ENCODE peak calls at places on chromosome 12, in seven cellular contexts. One of them, this sample, is unnamed.
A peak's percentile ranks its signal among the peaks of the same experiment; 100 is the strongest.

GRCh38 chr12:57724003-57724935 is 14.3 kb downstream of the AGAP2 start:
- DNase-seq in skeletal muscle cell: no peak
- DNase-seq in AML-193: no peak
- DNase-seq in central memory CD4-positive, alpha-beta T cell: no peak
- DNase-seq in NCI-H1092: no peak
- DNase-seq in T-helper 17 cell: no peak
- DNase-seq in Daoy: no peak
- DNase-seq in this sample: no peak

GRCh38 chr12:1917172-1918070 is 1.0 kb downstream of the CACNA2D4 start:
- DNase-seq in central memory CD4-positive, alpha-beta T cell: no peak
- DNase-seq in Daoy: no peak
- DNase-seq in NCI-H1092: no peak
- DNase-seq in T-helper 17 cell: no peak
- DNase-seq in AML-193: peak; percentile 78
- DNase-seq in skeletal muscle cell: no peak
- DNase-seq in this sample: peak; percentile 78

GRCh38 chr12:95882080-95882479 is 23.3 kb downstream of the SNRPF start:
- DNase-seq in Daoy: peak; percentile 39
- DNase-seq in NCI-H1092: no peak
- DNase-seq in T-helper 17 cell: no peak
- DNase-seq in central memory CD4-positive, alpha-beta T cell: no peak
- DNase-seq in skeletal muscle cell: peak; percentile 53
- DNase-seq in AML-193: no peak
- DNase-seq in this sample: no peak

GRCh38 chr12:45986646-45987338 is 3.6 kb downstream of the SCAF11 start:
- DNase-seq in T-helper 17 cell: no peak
- DNase-seq in central memory CD4-positive, alpha-beta T cell: no peak
- DNase-seq in NCI-H1092: no peak
- DNase-seq in Daoy: no peak
- DNase-seq in skeletal muscle cell: no peak
- DNase-seq in AML-193: peak; percentile 82
- DNase-seq in this sample: no peak

GRCh38 chr12:111586986-111587385 is 12.1 kb downstream of the ATXN2 start:
- DNase-seq in skeletal muscle cell: no peak
- DNase-seq in central memory CD4-positive, alpha-beta T cell: no peak
- DNase-seq in NCI-H1092: no peak
- DNase-seq in AML-193: no peak
- DNase-seq in T-helper 17 cell: no peak
- DNase-seq in Daoy: no peak
- DNase-seq in this sample: no peak

GRCh38 chr12:131618303-131618658 is 92.6 kb upstream of the SFSWAP start:
- DNase-seq in Daoy: peak; percentile 54
- DNase-seq in NCI-H1092: no peak
- DNase-seq in skeletal muscle cell: no peak
- DNase-seq in T-helper 17 cell: no peak
- DNase-seq in AML-193: no peak
- DNase-seq in central memory CD4-positive, alpha-beta T cell: no peak
- DNase-seq in this sample: no peak

GRCh38 chr12:40216516-40217288 is 8.1 kb upstream of the LRRK2 start:
- DNase-seq in AML-193: peak; percentile 35
- DNase-seq in NCI-H1092: no peak
- DNase-seq in central memory CD4-positive, alpha-beta T cell: no peak
- DNase-seq in Daoy: no peak
- DNase-seq in skeletal muscle cell: no peak
- DNase-seq in T-helper 17 cell: no peak
- DNase-seq in this sample: no peak

GRCh38 chr12:89073027-89073398 is 279.3 kb downstream of the DUSP6 start:
- DNase-seq in AML-193: no peak
- DNase-seq in central memory CD4-positive, alpha-beta T cell: no peak
- DNase-seq in NCI-H1092: no peak
- DNase-seq in Daoy: peak; percentile 77
- DNase-seq in skeletal muscle cell: peak; percentile 87
- DNase-seq in T-helper 17 cell: no peak
- DNase-seq in this sample: no peak

GRCh38 chr12:45816652-45817051 is 87.1 kb downstream of the ARID2 start:
- DNase-seq in skeletal muscle cell: no peak
- DNase-seq in AML-193: no peak
- DNase-seq in central memory CD4-positive, alpha-beta T cell: no peak
- DNase-seq in NCI-H1092: no peak
- DNase-seq in Daoy: no peak
- DNase-seq in T-helper 17 cell: no peak
- DNase-seq in this sample: no peak

GRCh38 chr12:40010899-40011774 is 94.7 kb downstream of the SLC2A13 start:
- DNase-seq in T-helper 17 cell: no peak
- DNase-seq in AML-193: peak; percentile 70
- DNase-seq in central memory CD4-positive, alpha-beta T cell: peak; percentile 59
- DNase-seq in skeletal muscle cell: peak; percentile 31
- DNase-seq in Daoy: peak; percentile 60
- DNase-seq in NCI-H1092: no peak
- DNase-seq in this sample: peak; percentile 85

GRCh38 chr12:46360908-46361666 is 11.5 kb downstream of the SLC38A2 start:
- DNase-seq in skeletal muscle cell: no peak
- DNase-seq in Daoy: no peak
- DNase-seq in central memory CD4-positive, alpha-beta T cell: no peak
- DNase-seq in AML-193: no peak
- DNase-seq in NCI-H1092: no peak
- DNase-seq in T-helper 17 cell: no peak
- DNase-seq in this sample: no peak

GRCh38 chr12:30836656-30837445 is 82.1 kb upstream of the CAPRIN2 start:
- DNase-seq in AML-193: no peak
- DNase-seq in central memory CD4-positive, alpha-beta T cell: no peak
- DNase-seq in skeletal muscle cell: no peak
- DNase-seq in NCI-H1092: no peak
- DNase-seq in T-helper 17 cell: no peak
- DNase-seq in Daoy: no peak
- DNase-seq in this sample: no peak

GRCh38 chr12:116539905-116540482 is 19.2 kb upstream of the MAP1LC3B2 start:
- DNase-seq in T-helper 17 cell: no peak
- DNase-seq in NCI-H1092: peak; percentile 10
- DNase-seq in skeletal muscle cell: no peak
- DNase-seq in central memory CD4-positive, alpha-beta T cell: no peak
- DNase-seq in AML-193: no peak
- DNase-seq in Daoy: peak; percentile 51
- DNase-seq in this sample: no peak

GRCh38 chr12:99985631-99986030 is 895 bp upstream of the ANKS1B start:
- DNase-seq in AML-193: no peak
- DNase-seq in central memory CD4-positive, alpha-beta T cell: no peak
- DNase-seq in Daoy: no peak
- DNase-seq in T-helper 17 cell: no peak
- DNase-seq in skeletal muscle cell: no peak
- DNase-seq in NCI-H1092: no peak
- DNase-seq in this sample: no peak

GRCh38 chr12:64097346-64098105 is 124.6 kb downstream of the KICS2 start:
- DNase-seq in NCI-H1092: no peak
- DNase-seq in central memory CD4-positive, alpha-beta T cell: no peak
- DNase-seq in Daoy: peak; percentile 28
- DNase-seq in T-helper 17 cell: no peak
- DNase-seq in skeletal muscle cell: peak; percentile 23
- DNase-seq in AML-193: no peak
- DNase-seq in this sample: no peak

GRCh38 chr12:65511927-65512326 is 233.4 kb downstream of the MSRB3 start:
- DNase-seq in Daoy: no peak
- DNase-seq in NCI-H1092: no peak
- DNase-seq in skeletal muscle cell: no peak
- DNase-seq in AML-193: no peak
- DNase-seq in central memory CD4-positive, alpha-beta T cell: no peak
- DNase-seq in T-helper 17 cell: no peak
- DNase-seq in this sample: no peak

GRCh38 chr12:105338954-105339353 is 8.5 kb downstream of the C12orf75 start:
- DNase-seq in T-helper 17 cell: no peak
- DNase-seq in AML-193: no peak
- DNase-seq in NCI-H1092: no peak
- DNase-seq in Daoy: no peak
- DNase-seq in central memory CD4-positive, alpha-beta T cell: no peak
- DNase-seq in skeletal muscle cell: no peak
- DNase-seq in this sample: no peak

GRCh38 chr12:13203028-13203922 is 6.7 kb downstream of the EMP1 start:
- DNase-seq in T-helper 17 cell: no peak
- DNase-seq in NCI-H1092: no peak
- DNase-seq in AML-193: no peak
- DNase-seq in Daoy: peak; percentile 85
- DNase-seq in skeletal muscle cell: no peak
- DNase-seq in central memory CD4-positive, alpha-beta T cell: no peak
- DNase-seq in this sample: peak; percentile 5

GRCh38 chr12:128019996-128020544 is 246.9 kb upstream of the TMEM132C start:
- DNase-seq in T-helper 17 cell: no peak
- DNase-seq in AML-193: no peak
- DNase-seq in NCI-H1092: no peak
- DNase-seq in central memory CD4-positive, alpha-beta T cell: no peak
- DNase-seq in Daoy: no peak
- DNase-seq in skeletal muscle cell: no peak
- DNase-seq in this sample: no peak

GRCh38 chr12:72272731-72273498 is 745 bp downstream of the TRHDE start:
- DNase-seq in NCI-H1092: no peak
- DNase-seq in T-helper 17 cell: no peak
- DNase-seq in skeletal muscle cell: no peak
- DNase-seq in central memory CD4-positive, alpha-beta T cell: no peak
- DNase-seq in Daoy: peak; percentile 50
- DNase-seq in AML-193: no peak
- DNase-seq in this sample: no peak

GRCh38 chr12:131116437-131117117 is 162.9 kb downstream of the ADGRD1 start:
- DNase-seq in Daoy: peak; percentile 60
- DNase-seq in central memory CD4-positive, alpha-beta T cell: no peak
- DNase-seq in AML-193: no peak
- DNase-seq in skeletal muscle cell: no peak
- DNase-seq in NCI-H1092: no peak
- DNase-seq in T-helper 17 cell: no peak
- DNase-seq in this sample: no peak

GRCh38 chr12:116183741-116184141 is 93.8 kb downstream of the MED13L start:
- DNase-seq in AML-193: no peak
- DNase-seq in NCI-H1092: no peak
- DNase-seq in central memory CD4-positive, alpha-beta T cell: no peak
- DNase-seq in Daoy: no peak
- DNase-seq in skeletal muscle cell: no peak
- DNase-seq in T-helper 17 cell: no peak
- DNase-seq in this sample: no peak